ENCODE peak calls at places on chromosome 16, in six cellular contexts. P, L, U, Q, D and I are unnamed samples.

GRCh38 chr16:54493076-54493475 is 206.5 kb upstream of the IRX3 start:
- DNase-seq in P (no peak), L (no peak), U (no peak), Q (peak), D (no peak), I (no peak)

GRCh38 chr16:57533618-57534336 is 2.6 kb downstream of the CCDC102A start:
- DNase-seq in P (no peak), L (no peak), U (no peak), Q (peak), D (no peak), I (peak)

GRCh38 chr16:68113059-68113757 is 28.0 kb downstream of the NFATC3 start:
- DNase-seq in P (no peak), L (no peak), U (no peak), Q (no peak), D (no peak), I (no peak)

GRCh38 chr16:82653550-82654511 is 27.1 kb downstream of the CDH13 start:
- DNase-seq in P (peak), L (peak), U (no peak), Q (peak), D (no peak), I (peak)

GRCh38 chr16:82583415-82583814 is 43.4 kb upstream of the CDH13 start:
- DNase-seq in P (no peak), L (no peak), U (no peak), Q (peak), D (no peak), I (no peak)

GRCh38 chr16:56871172-56871593 is 6.2 kb downstream of the SLC12A3 start:
- DNase-seq in P (no peak), L (no peak), U (no peak), Q (peak), D (no peak), I (no peak)

GRCh38 chr16:48818257-48818656 is 208.3 kb upstream of the N4BP1 start:
- DNase-seq in P (no peak), L (no peak), U (no peak), Q (no peak), D (no peak), I (no peak)

GRCh38 chr16:66247516-66248089 is 118.9 kb upstream of the CDH5 start:
- DNase-seq in P (no peak), L (no peak), U (no peak), Q (peak), D (no peak), I (no peak)

GRCh38 chr16:63581560-63581959 is 1540.3 kb downstream of the CDH11 start:
- DNase-seq in P (no peak), L (no peak), U (peak), Q (no peak), D (no peak), I (no peak)

GRCh38 chr16:50208460-50208931 is 55.4 kb downstream of the TENT4B start:
- DNase-seq in P (no peak), L (no peak), U (no peak), Q (no peak), D (no peak), I (no peak)

GRCh38 chr16:70634861-70635260 is 11.5 kb upstream of the IL34 start:
- DNase-seq in P (no peak), L (no peak), U (no peak), Q (no peak), D (no peak), I (no peak)

GRCh38 chr16:69762843-69763556 is 868 bp downstream of the WWP2 start:
- DNase-seq in P (no peak), L (peak), U (no peak), Q (peak), D (no peak), I (no peak)

GRCh38 chr16:88063201-88063773 is 112.1 kb downstream of the BANP start:
- DNase-seq in P (no peak), L (no peak), U (peak), Q (peak), D (no peak), I (no peak)

GRCh38 chr16:67594956-67595355 is 32.6 kb downstream of the CTCF start:
- DNase-seq in P (no peak), L (no peak), U (no peak), Q (no peak), D (no peak), I (no peak)

GRCh38 chr16:733382-734207 is 6.7 kb downstream of the HAGHL start:
- DNase-seq in P (no peak), L (no peak), U (no peak), Q (no peak), D (no peak), I (peak)

GRCh38 chr16:2895813-2896212 is 12.8 kb downstream of the FLYWCH2 start:
- DNase-seq in P (no peak), L (no peak), U (no peak), Q (no peak), D (no peak), I (no peak)

GRCh38 chr16:59632266-59632855 is 898.2 kb upstream of the GOT2 start:
- DNase-seq in P (no peak), L (no peak), U (no peak), Q (peak), D (no peak), I (no peak)

GRCh38 chr16:88570691-88571092 is 489 bp downstream of the ZC3H18 start:
- DNase-seq in P (peak), L (no peak), U (no peak), Q (peak), D (no peak), I (peak)

GRCh38 chr16:66984902-66985311 is 3.5 kb upstream of the CES4A start:
- DNase-seq in P (peak), L (no peak), U (no peak), Q (no peak), D (no peak), I (no peak)

GRCh38 chr16:71467810-71468209 is 5.8 kb upstream of the ZNF23 start:
- DNase-seq in P (peak), L (peak), U (no peak), Q (peak), D (no peak), I (peak)

GRCh38 chr16:8996891-8997290 is 33.2 kb upstream of the USP7 start:
- DNase-seq in P (no peak), L (no peak), U (peak), Q (no peak), D (no peak), I (no peak)

GRCh38 chr16:87178177-87178863 is 138.9 kb downstream of the C16orf95 start:
- DNase-seq in P (no peak), L (no peak), U (no peak), Q (peak), D (no peak), I (no peak)

GRCh38 chr16:84532299-84532724 is 27.9 kb upstream of the MEAK7 start:
- DNase-seq in P (no peak), L (no peak), U (no peak), Q (peak), D (no peak), I (no peak)

GRCh38 chr16:86664518-86665318 is 86.4 kb downstream of the FOXL1 start:
- DNase-seq in P (peak), L (peak), U (no peak), Q (peak), D (no peak), I (no peak)

GRCh38 chr16:5870886-5871715 is 773.5 kb upstream of the EEF2KMT start:
- DNase-seq in P (no peak), L (no peak), U (no peak), Q (no peak), D (no peak), I (no peak)

GRCh38 chr16:4316732-4317461 is 1.0 kb downstream of the GLIS2 start:
- DNase-seq in P (no peak), L (no peak), U (peak), Q (peak), D (peak), I (no peak)

GRCh38 chr16:19991614-19992013 is 82.1 kb downstream of the GPR139 start:
- DNase-seq in P (no peak), L (no peak), U (no peak), Q (no peak), D (no peak), I (no peak)

GRCh38 chr16:57795431-57795878 is 6.8 kb downstream of the KIFC3 start:
- DNase-seq in P (no peak), L (no peak), U (no peak), Q (peak), D (peak), I (no peak)

GRCh38 chr16:69166946-69167930 is 19.7 kb upstream of the SNTB2 start:
- DNase-seq in P (no peak), L (no peak), U (no peak), Q (no peak), D (no peak), I (no peak)